ENCODE peak calls at places on chromosomes 12 and 14, in eight cellular contexts. W is fibroblast of lung, I is IMR-90, S is PC-9, R is OCI-LY7, U is neuronal stem cell, G is trophoblast cell, N is HepG2. A is an unnamed sample.

GRCh38 chr12:88578821-88579518 is 1.3 kb downstream of the KITLG start:
- DNase-seq in W (no peak), I (no peak), G (no peak), R (no peak), U (peak; percentile 31), N (peak; percentile 37), S (no peak), A (no peak)

GRCh38 chr12:106861984-106862894 is 87.8 kb downstream of the RIC8B start:
- DNase-seq in U (no peak), S (no peak), I (peak; percentile 90), R (no peak), W (peak; percentile 76), G (peak; percentile 17), N (peak; percentile 55), A (no peak)

GRCh38 chr12:57280234-57281062 is 29.5 kb upstream of the STAC3 start:
- DNase-seq in N (peak; percentile 84), S (peak; percentile 82), W (peak; percentile 98), R (peak; percentile 69), I (peak; percentile 99), U (no peak), G (peak; percentile 50), A (no peak)

GRCh38 chr12:45852508-45852907 is 123.0 kb downstream of the ARID2 start:
- DNase-seq in U (no peak), N (no peak), G (no peak), R (no peak), I (no peak), W (no peak), S (no peak), A (no peak)

GRCh38 chr12:1907652-1908611 is 10.5 kb downstream of the CACNA2D4 start:
- DNase-seq in S (no peak), G (peak; percentile 22), U (no peak), N (no peak), I (no peak), W (no peak), R (no peak), A (no peak)

GRCh38 chr14:68950111-68950510 is 29.0 kb downstream of the ACTN1 start:
- DNase-seq in N (peak; percentile 53), I (peak; percentile 44), S (no peak), G (peak; percentile 59), U (no peak), R (no peak), W (peak; percentile 51), A (no peak)

GRCh38 chr14:95164506-95164905 is 7.2 kb upstream of the DICER1 start:
- DNase-seq in I (no peak), R (no peak), U (no peak), S (no peak), N (no peak), G (no peak), W (no peak), A (no peak)

GRCh38 chr12:59624732-59625455 is 29.1 kb downstream of the SLC16A7 start:
- DNase-seq in N (no peak), R (no peak), G (no peak), S (no peak), U (no peak), I (no peak), W (no peak), A (no peak)

GRCh38 chr12:5043589-5044419 is at the start of gene KCNA5:
- DNase-seq in S (no peak), N (no peak), I (no peak), U (peak; percentile 37), W (no peak), G (no peak), R (no peak), A (no peak)

GRCh38 chr14:71460091-71460490 is 472.1 kb upstream of the RGS6 start:
- DNase-seq in G (no peak), I (no peak), N (no peak), S (no peak), U (no peak), W (peak; percentile 66), R (no peak), A (no peak)

GRCh38 chr12:110107369-110108281 is 16.5 kb upstream of the IFT81 start:
- DNase-seq in G (peak; percentile 90), S (no peak), W (peak; percentile 98), U (no peak), R (no peak), I (peak; percentile 97), N (peak; percentile 73), A (no peak)

GRCh38 chr12:53267309-53268008 is 640 bp upstream of the ESPL1 start:
- DNase-seq in S (no peak), G (no peak), W (no peak), I (no peak), R (no peak), N (no peak), U (no peak), A (no peak)

GRCh38 chr12:53268009-53268636 is at the start of gene ESPL1:
- DNase-seq in G (peak; percentile 34), W (peak; percentile 70), U (peak; percentile 83), I (peak; percentile 75), S (peak; percentile 63), R (peak; percentile 94), N (peak; percentile 65), A (peak; percentile 86)

GRCh38 chr12:53265783-53266182 is 2.3 kb upstream of the ESPL1 start:
- DNase-seq in W (no peak), U (no peak), I (no peak), G (no peak), R (no peak), N (no peak), S (peak; percentile 57), A (no peak)

GRCh38 chr12:53274445-53274844 is 6.3 kb downstream of the ESPL1 start:
- DNase-seq in N (no peak), W (no peak), R (no peak), S (no peak), I (no peak), G (no peak), U (no peak), A (no peak)

DNA sequence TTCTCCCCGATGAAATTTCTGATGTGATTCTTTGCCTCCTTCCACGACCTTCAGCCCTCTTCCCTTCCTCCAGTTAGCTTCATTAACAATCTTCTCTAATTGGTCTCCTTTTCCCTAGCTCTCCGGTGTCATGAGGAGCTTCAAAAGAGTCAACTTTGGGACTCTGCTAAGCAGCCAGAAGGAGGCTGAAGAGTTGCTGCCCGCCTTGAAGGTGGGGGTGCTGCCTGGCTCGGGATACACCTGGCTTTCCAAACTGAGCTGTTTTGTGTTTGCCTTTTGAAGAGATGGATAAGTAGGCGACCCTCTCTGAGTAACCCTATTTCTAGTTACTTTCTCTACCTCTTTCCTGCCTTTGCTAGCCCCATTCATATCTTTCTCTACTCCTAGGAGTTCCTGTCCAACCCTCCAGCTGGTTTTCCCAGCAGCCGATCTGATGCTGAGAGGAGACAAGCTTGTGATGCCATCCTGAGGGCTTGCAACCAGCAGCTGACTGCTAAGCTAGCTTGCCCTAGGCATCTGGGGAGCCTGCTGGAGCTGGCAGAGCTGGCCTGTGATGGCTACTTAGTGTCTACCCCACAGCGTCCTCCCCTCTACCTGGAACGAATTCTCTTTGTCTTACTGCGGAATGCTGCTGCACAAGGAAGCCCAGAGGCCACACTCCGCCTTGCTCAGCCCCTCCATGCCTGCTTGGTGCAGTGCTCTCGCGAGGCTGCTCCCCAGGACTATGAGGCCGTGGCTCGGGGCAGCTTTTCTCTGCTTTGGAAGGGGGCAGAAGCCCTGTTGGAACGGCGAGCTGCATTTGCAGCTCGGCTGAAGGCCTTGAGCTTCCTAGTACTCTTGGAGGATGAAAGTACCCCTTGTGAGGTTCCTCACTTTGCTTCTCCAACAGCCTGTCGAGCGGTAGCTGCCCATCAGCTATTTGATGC is 801 bp downstream of the ESPL1 start:
- DNase-seq in G (no peak), R (peak; percentile 30), N (no peak), U (no peak), W (no peak), I (no peak), S (no peak), A (no peak)
- H2AFZ ChIP-seq in G (peak overlapping the region; percentile 90), R (peak overlapping the region; percentile 91), N (peak overlapping the region; percentile 32), U (peak overlapping the region; percentile 96), W (peak overlapping the region; percentile 92), I (peak overlapping the region; percentile 99), S (peak overlapping the region; percentile 95), A (peak overlapping the region; percentile 62)

GRCh38 chr12:122895290-122895689 is 634 bp downstream of the VPS37B start:
- DNase-seq in S (no peak), N (no peak), G (no peak), W (no peak), R (no peak), I (no peak), U (no peak), A (no peak)
- H2AFZ ChIP-seq in S (peak overlapping the region; percentile 68), N (no peak overlapping the region), G (peak overlapping the region; percentile 99), W (no peak overlapping the region), R (no peak overlapping the region), I (peak overlapping the region; percentile 99), U (peak overlapping the region; percentile 89), A (no peak overlapping the region)

GRCh38 chr12:131555197-131555820 is 155.6 kb upstream of the SFSWAP start:
- DNase-seq in R (no peak), U (no peak), I (no peak), N (no peak), G (peak; percentile 13), W (peak; percentile 0), S (no peak), A (no peak)

GRCh38 chr12:131551675-131552074 is 159.2 kb upstream of the SFSWAP start:
- DNase-seq in I (no peak), U (no peak), W (no peak), G (no peak), S (no peak), N (no peak), R (no peak), A (no peak)

GRCh38 chr12:131553409-131553808 is 157.5 kb upstream of the SFSWAP start:
- DNase-seq in S (no peak), W (no peak), R (no peak), N (no peak), U (no peak), I (no peak), G (no peak), A (no peak)

GRCh38 chr12:131555866-131556265 is 155.0 kb upstream of the SFSWAP start:
- DNase-seq in U (no peak), W (no peak), G (no peak), I (no peak), R (no peak), S (no peak), N (no peak), A (no peak)

DNA sequence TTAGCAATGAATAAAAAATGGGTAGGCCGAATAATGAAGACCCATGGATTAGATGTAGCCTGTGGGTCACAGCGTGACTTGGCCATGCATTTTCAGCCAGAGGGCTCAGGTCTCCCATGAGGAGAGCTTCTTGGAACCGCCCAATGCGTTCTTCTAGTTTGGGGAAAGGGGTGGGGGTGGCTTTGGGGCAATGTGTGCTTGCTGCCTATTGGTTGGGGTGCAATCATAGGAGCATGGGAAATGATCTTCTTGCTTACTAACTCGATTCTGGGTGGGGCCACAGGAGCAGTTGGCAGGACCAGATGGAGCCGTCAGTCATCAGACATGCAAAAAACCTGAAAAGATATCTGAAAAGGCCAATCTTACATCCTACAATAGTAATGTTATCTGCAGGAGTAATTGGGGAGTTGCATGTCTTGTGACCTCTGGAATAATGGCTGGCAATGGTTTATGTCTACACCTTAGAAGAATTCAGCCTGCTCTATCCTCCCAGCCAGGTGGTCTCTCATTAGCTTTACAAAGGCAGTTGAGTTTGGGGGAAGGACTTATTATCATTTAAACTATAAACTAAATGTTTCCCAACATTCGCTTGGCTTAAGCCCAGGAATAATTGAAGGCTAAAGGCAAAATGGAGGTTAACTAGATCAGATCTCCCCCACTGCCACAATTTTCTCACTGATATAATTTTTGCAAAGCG is 158.6 kb upstream of the SFSWAP start:
- DNase-seq in N (no peak), S (no peak), I (no peak), U (no peak), R (no peak), G (no peak), W (no peak), A (no peak)
- H2AFZ ChIP-seq in N (no peak overlapping the region), S (no peak overlapping the region), I (no peak overlapping the region), U (no peak overlapping the region), R (no peak overlapping the region), G (no peak overlapping the region), W (no peak overlapping the region), A (no peak overlapping the region)

GRCh38 chr14:52835122-52835903 is 43.9 kb upstream of the GNPNAT1 start:
- DNase-seq in S (no peak), R (no peak), U (no peak), W (peak; percentile 86), N (no peak), I (peak; percentile 43), G (peak; percentile 97), A (no peak)
- H2AFZ ChIP-seq in S (no peak overlapping the region), R (no peak overlapping the region), U (no peak overlapping the region), W (no peak overlapping the region), N (no peak overlapping the region), I (peak overlapping the region; percentile 88), G (no peak overlapping the region), A (no peak overlapping the region)

A was measured in MM.1S.